ENCODE peak calls at places on chromosomes 11 and 22, in nine cellular contexts. M, V, Y, R, E, P, G, K and Q are unnamed samples.

GRCh38 chr22:31148953-31149627 is 8.8 kb upstream of the PLA2G3 start:
- DNase-seq in M (peak; percentile 67), V (no peak), Y (peak; percentile 61), R (peak; percentile 78), E (peak; percentile 49), P (peak; percentile 48), G (peak; percentile 88), K (peak; percentile 80), Q (no peak)

GRCh38 chr11:22177186-22177585 is 15.7 kb upstream of the ANO5 start:
- DNase-seq in M (no peak), V (no peak), Y (no peak), R (no peak), E (no peak), P (no peak), G (no peak), K (no peak), Q (no peak)

GRCh38 chr11:96254087-96254486 is 88.9 kb downstream of the MAML2 start:
- DNase-seq in M (no peak), V (no peak), Y (no peak), R (peak; percentile 60), E (peak; percentile 88), P (peak; percentile 65), G (no peak), K (no peak), Q (peak; percentile 44)

GRCh38 chr22:19937616-19938473 is 3.7 kb upstream of the COMT start:
- DNase-seq in M (no peak), V (no peak), Y (no peak), R (no peak), E (peak; percentile 27), P (no peak), G (no peak), K (no peak), Q (no peak)

GRCh38 chr11:31699066-31699465 is 112.1 kb downstream of the PAX6 start:
- DNase-seq in M (no peak), V (no peak), Y (no peak), R (no peak), E (no peak), P (no peak), G (no peak), K (no peak), Q (no peak)

GRCh38 chr11:14644396-14645246 is 1.0 kb downstream of the PDE3B start:
- DNase-seq in M (no peak), V (no peak), Y (peak; percentile 21), R (peak; percentile 15), E (no peak), P (peak; percentile 16), G (peak; percentile 31), K (peak; percentile 76), Q (peak; percentile 51)

GRCh38 chr22:44550666-44551491 is 52.8 kb upstream of the RTL6 start:
- DNase-seq in M (peak; percentile 35), V (no peak), Y (no peak), R (no peak), E (peak; percentile 86), P (peak; percentile 49), G (peak; percentile 96), K (peak; percentile 91), Q (no peak)

GRCh38 chr11:123056835-123057491 is 5.0 kb downstream of the HSPA8 start:
- DNase-seq in M (no peak), V (no peak), Y (no peak), R (no peak), E (no peak), P (no peak), G (no peak), K (no peak), Q (no peak)

GRCh38 chr11:96390403-96390830 is 604 bp downstream of the JRKL start:
- DNase-seq in M (peak; percentile 22), V (no peak), Y (no peak), R (no peak), E (peak; percentile 26), P (no peak), G (peak; percentile 35), K (no peak), Q (no peak)

GRCh38 chr22:38713921-38714320 is 8.2 kb downstream of the GTPBP1 start:
- DNase-seq in M (no peak), V (no peak), Y (no peak), R (no peak), E (no peak), P (no peak), G (no peak), K (no peak), Q (no peak)

GRCh38 chr11:93842034-93842433 is 8.4 kb downstream of the VSTM5 start:
- DNase-seq in M (no peak), V (no peak), Y (no peak), R (no peak), E (no peak), P (no peak), G (no peak), K (no peak), Q (no peak)

GRCh38 chr11:93841446-93841845 is 9.0 kb downstream of the VSTM5 start:
- DNase-seq in M (no peak), V (no peak), Y (no peak), R (no peak), E (no peak), P (no peak), G (no peak), K (no peak), Q (no peak)

GRCh38 chr11:93843906-93844305 is 6.5 kb downstream of the VSTM5 start:
- DNase-seq in M (no peak), V (no peak), Y (no peak), R (no peak), E (peak; percentile 16), P (peak; percentile 21), G (no peak), K (no peak), Q (no peak)

GRCh38 chr11:93840981-93841380 is 9.4 kb downstream of the VSTM5 start:
- DNase-seq in M (no peak), V (no peak), Y (no peak), R (no peak), E (no peak), P (no peak), G (no peak), K (no peak), Q (no peak)

GRCh38 chr11:93842461-93842860 is 8.0 kb downstream of the VSTM5 start:
- DNase-seq in M (no peak), V (no peak), Y (no peak), R (no peak), E (peak; percentile 93), P (peak; percentile 86), G (peak; percentile 53), K (no peak), Q (no peak)
- H3K4me3 ChIP-seq in M (no peak overlapping the region), V (no peak overlapping the region), Y (no peak overlapping the region), R (no peak overlapping the region), E (no peak overlapping the region), P (no peak overlapping the region), G (no peak overlapping the region), K (no peak overlapping the region), Q (no peak overlapping the region)

GRCh38 chr22:29257751-29258181 is 10.0 kb downstream of the RHBDD3 start:
- DNase-seq in M (no peak), V (no peak), Y (no peak), R (no peak), E (no peak), P (no peak), G (no peak), K (no peak), Q (no peak)
- H3K27ac ChIP-seq in M (no peak overlapping the region), V (no peak overlapping the region), Y (no peak overlapping the region), R (no peak overlapping the region), E (no peak overlapping the region), P (no peak overlapping the region), G (no peak overlapping the region), K (no peak overlapping the region), Q (no peak overlapping the region)

DNA sequence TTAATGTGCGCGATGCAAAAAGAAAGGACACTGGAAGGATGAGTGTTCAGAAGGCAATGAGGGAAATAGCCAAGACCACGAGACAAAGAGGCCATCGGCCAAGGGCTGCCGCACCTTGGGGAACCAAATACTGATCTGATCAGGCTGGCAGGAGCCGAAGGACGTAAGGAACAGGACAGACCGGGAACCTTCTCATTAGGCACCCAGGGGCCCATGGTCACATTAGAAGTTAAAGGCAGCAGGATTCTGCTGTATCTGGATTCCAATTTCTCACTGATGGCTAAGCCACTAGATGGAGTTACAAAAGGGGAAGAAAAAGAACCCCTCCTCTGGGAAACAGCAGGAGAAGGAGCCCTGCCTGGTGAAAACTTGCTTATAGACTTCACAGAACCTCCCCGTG is 28.8 kb upstream of the CPT1A start:
- DNase-seq in M (no peak), V (no peak), Y (no peak), R (peak; percentile 20), E (no peak), P (no peak), G (peak; percentile 15), K (no peak), Q (no peak)
- H3K4me3 ChIP-seq in M (peak overlapping the region; percentile 62), V (no peak overlapping the region), Y (peak overlapping the region; percentile 52), R (peak overlapping the region; percentile 36), E (peak overlapping the region; percentile 57), P (no peak overlapping the region), G (peak overlapping the region; percentile 47), K (no peak overlapping the region), Q (no peak overlapping the region)

DNA sequence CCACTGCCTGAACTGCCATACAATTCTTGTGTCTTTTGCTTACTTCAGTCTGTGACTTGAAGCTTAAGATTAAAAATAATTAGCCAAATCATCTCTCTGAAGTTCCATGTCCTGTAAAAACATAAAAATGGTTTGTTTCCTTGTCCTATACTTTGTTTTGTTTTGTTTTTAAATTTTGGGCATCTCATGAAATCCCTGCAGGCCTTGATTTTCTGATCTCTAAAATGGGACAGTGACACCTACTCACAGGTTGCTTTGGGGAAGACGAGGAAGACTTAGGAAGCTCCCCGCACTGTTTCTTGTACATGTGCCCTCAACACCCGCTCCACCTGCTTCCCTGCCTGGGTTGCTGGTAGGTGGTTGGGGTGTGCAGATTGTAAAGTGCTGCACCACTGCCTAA is 38.9 kb downstream of the TSPAN18 start:
- DNase-seq in M (no peak), V (no peak), Y (no peak), R (no peak), E (no peak), P (no peak), G (no peak), K (no peak), Q (no peak)
- H3K27ac ChIP-seq in M (peak overlapping the region; percentile 71), V (no peak overlapping the region), Y (peak overlapping the region; percentile 82), R (peak overlapping the region; percentile 28), E (peak overlapping the region; percentile 65), P (no peak overlapping the region), G (peak overlapping the region; percentile 55), K (no peak overlapping the region), Q (no peak overlapping the region)